ENCODE peak calls at places on chromosomes 12 and 14, in eight cellular contexts. P, K, B, T, L, O, F and V are unnamed samples.

GRCh38 chr14:68589447-68590232 is 203.2 kb downstream of the ZFP36L1 start:
- DNase-seq in P (no peak), K (no peak), B (no peak), T (no peak), L (no peak), O (peak), F (no peak), V (no peak)

GRCh38 chr14:36690301-36691020 is 28.8 kb downstream of the PAX9 start:
- DNase-seq in P (no peak), K (no peak), B (no peak), T (peak), L (no peak), O (no peak), F (peak), V (no peak)

GRCh38 chr12:108849653-108850052 is 7.7 kb downstream of the SSH1 start:
- DNase-seq in P (no peak), K (no peak), B (no peak), T (no peak), L (no peak), O (no peak), F (no peak), V (no peak)

GRCh38 chr12:12505544-12506501 is 56.8 kb downstream of the DUSP16 start:
- DNase-seq in P (peak), K (no peak), B (no peak), T (no peak), L (no peak), O (peak), F (peak), V (no peak)

GRCh38 chr12:88127099-88127498 is 14.8 kb downstream of the CEP290 start:
- DNase-seq in P (no peak), K (no peak), B (no peak), T (no peak), L (no peak), O (no peak), F (no peak), V (no peak)

GRCh38 chr12:29350080-29350479 is 30.9 kb downstream of the ERGIC2 start:
- DNase-seq in P (no peak), K (no peak), B (no peak), T (peak), L (no peak), O (peak), F (peak), V (no peak)

GRCh38 chr14:68976160-68977067 is 2.7 kb downstream of the ACTN1 start:
- DNase-seq in P (no peak), K (no peak), B (no peak), T (no peak), L (no peak), O (no peak), F (peak), V (no peak)

GRCh38 chr12:3761116-3761770 is 8.3 kb upstream of the CRACR2A start:
- DNase-seq in P (no peak), K (no peak), B (no peak), T (no peak), L (no peak), O (no peak), F (no peak), V (no peak)

GRCh38 chr14:84006643-84007137 is 1523.3 kb upstream of the FLRT2 start:
- DNase-seq in P (no peak), K (no peak), B (no peak), T (no peak), L (no peak), O (no peak), F (no peak), V (no peak)

GRCh38 chr14:28102814-28103213 is 663.8 kb upstream of the FOXG1 start:
- DNase-seq in P (no peak), K (no peak), B (no peak), T (no peak), L (no peak), O (no peak), F (no peak), V (no peak)

GRCh38 chr12:77814361-77814760 is 16.3 kb upstream of the NAV3 start:
- DNase-seq in P (no peak), K (no peak), B (no peak), T (no peak), L (no peak), O (no peak), F (no peak), V (no peak)

GRCh38 chr12:15962760-15963159 is 51.6 kb downstream of the DERA start:
- DNase-seq in P (no peak), K (no peak), B (no peak), T (no peak), L (no peak), O (no peak), F (no peak), V (no peak)

GRCh38 chr12:124456652-124457152 is 110.7 kb downstream of the NCOR2 start:
- DNase-seq in P (peak), K (no peak), B (no peak), T (no peak), L (no peak), O (no peak), F (no peak), V (peak)